ENCODE peak calls at places on chromosomes 1 and 21, in ten cellular contexts. O, A, C, J, B, P, T, N, L and V are unnamed samples.

GRCh38 chr1:114227059-114227458 is 73.4 kb upstream of the SYT6 start:
- DNase-seq in O (no peak), A (no peak), C (no peak), J (no peak), B (no peak), P (no peak), T (no peak), N (no peak), L (no peak), V (no peak)

GRCh38 chr1:24221246-24221645 is 34.2 kb upstream of the IFNLR1 start:
- DNase-seq in O (no peak), A (no peak), C (no peak), J (no peak), B (no peak), P (no peak), T (no peak), N (no peak), L (no peak), V (no peak)

GRCh38 chr1:41641483-41641829 is 157.0 kb upstream of the EDN2 start:
- DNase-seq in O (no peak), A (no peak), C (no peak), J (no peak), B (no peak), P (no peak), T (no peak), N (no peak), L (no peak), V (no peak)

GRCh38 chr1:211808475-211808874 is 22.1 kb downstream of the LPGAT1 start:
- DNase-seq in O (no peak), A (no peak), C (no peak), J (no peak), B (no peak), P (no peak), T (no peak), N (no peak), L (no peak), V (no peak)

GRCh38 chr1:159436469-159436868 is 3.1 kb upstream of the OR10J1 start:
- DNase-seq in O (no peak), A (no peak), C (no peak), J (no peak), B (no peak), P (no peak), T (no peak), N (no peak), L (no peak), V (no peak)

GRCh38 chr1:204821476-204821875 is 49.2 kb upstream of the NFASC start:
- DNase-seq in O (no peak), A (no peak), C (no peak), J (no peak), B (no peak), P (no peak), T (no peak), N (no peak), L (no peak), V (no peak)

GRCh38 chr1:45765999-45766792 is 15.7 kb upstream of the IPP start:
- DNase-seq in O (no peak), A (no peak), C (no peak), J (no peak), B (no peak), P (no peak), T (no peak), N (no peak), L (no peak), V (no peak)

GRCh38 chr1:220491891-220492290 is 36.0 kb upstream of the MARK1 start:
- DNase-seq in O (no peak), A (no peak), C (no peak), J (peak), B (no peak), P (no peak), T (no peak), N (no peak), L (no peak), V (no peak)

GRCh38 chr1:168135116-168135981 is 1.4 kb downstream of the GPR161 start:
- DNase-seq in O (no peak), A (no peak), C (no peak), J (peak), B (no peak), P (no peak), T (no peak), N (peak), L (peak), V (no peak)

GRCh38 chr1:94925561-94926364 is 1.1 kb downstream of the CNN3 start:
- DNase-seq in O (no peak), A (peak), C (peak), J (peak), B (peak), P (no peak), T (peak), N (peak), L (peak), V (peak)

GRCh38 chr1:7738044-7738443 is 33.1 kb upstream of the VAMP3 start:
- DNase-seq in O (no peak), A (no peak), C (no peak), J (no peak), B (no peak), P (no peak), T (no peak), N (no peak), L (no peak), V (no peak)

GRCh38 chr1:160325252-160325651 is 17.8 kb downstream of the COPA start:
- DNase-seq in O (no peak), A (no peak), C (no peak), J (no peak), B (no peak), P (no peak), T (no peak), N (no peak), L (no peak), V (no peak)

GRCh38 chr1:86703696-86704455 is 500 bp upstream of the SH3GLB1 start:
- DNase-seq in O (peak), A (no peak), C (peak), J (peak), B (no peak), P (no peak), T (no peak), N (no peak), L (peak), V (no peak)

GRCh38 chr1:38512789-38513188 is 346.8 kb downstream of the RRAGC start:
- DNase-seq in O (no peak), A (peak), C (no peak), J (no peak), B (no peak), P (no peak), T (no peak), N (no peak), L (no peak), V (peak)

GRCh38 chr1:170156594-170156993 is 10.8 kb downstream of the NTMT2 start:
- DNase-seq in O (no peak), A (no peak), C (no peak), J (no peak), B (no peak), P (no peak), T (no peak), N (no peak), L (no peak), V (no peak)

GRCh38 chr1:206563367-206563953 is 48.8 kb downstream of the EIF2D start:
- DNase-seq in O (no peak), A (no peak), C (no peak), J (no peak), B (no peak), P (no peak), T (no peak), N (no peak), L (no peak), V (no peak)

GRCh38 chr1:88935522-88936222 is 44.3 kb upstream of the GTF2B start:
- DNase-seq in O (peak), A (no peak), C (peak), J (no peak), B (peak), P (no peak), T (no peak), N (peak), L (peak), V (no peak)

GRCh38 chr1:50603274-50604271 is 180.3 kb upstream of the DMRTA2 start:
- DNase-seq in O (peak), A (no peak), C (no peak), J (no peak), B (peak), P (no peak), T (no peak), N (no peak), L (no peak), V (peak)

GRCh38 chr1:22399421-22400091 is 52.1 kb upstream of the ZBTB40 start:
- DNase-seq in O (no peak), A (no peak), C (no peak), J (no peak), B (no peak), P (no peak), T (no peak), N (no peak), L (no peak), V (no peak)

GRCh38 chr1:177181631-177182291 is 11.0 kb downstream of the BRINP2 start:
- DNase-seq in O (peak), A (peak), C (peak), J (no peak), B (peak), P (peak), T (peak), N (peak), L (peak), V (peak)

GRCh38 chr1:87586501-87586900 is 257.8 kb downstream of the LMO4 start:
- DNase-seq in O (no peak), A (no peak), C (no peak), J (no peak), B (no peak), P (no peak), T (no peak), N (no peak), L (no peak), V (no peak)

GRCh38 chr1:165114022-165114888 is 242.3 kb downstream of the LMX1A start:
- DNase-seq in O (peak), A (no peak), C (peak), J (no peak), B (peak), P (no peak), T (peak), N (peak), L (peak), V (peak)

GRCh38 chr21:46008893-46009635 is 27.5 kb downstream of the COL6A1 start:
- DNase-seq in O (no peak), A (peak), C (no peak), J (no peak), B (no peak), P (peak), T (no peak), N (peak), L (no peak), V (no peak)

GRCh38 chr1:175564119-175564518 is 179.3 kb downstream of the TNR start:
- DNase-seq in O (no peak), A (peak), C (no peak), J (no peak), B (no peak), P (no peak), T (no peak), N (no peak), L (peak), V (no peak)

GRCh38 chr1:241396747-241397691 is 40.0 kb upstream of the RGS7 start:
- DNase-seq in O (no peak), A (no peak), C (no peak), J (peak), B (no peak), P (no peak), T (no peak), N (no peak), L (peak), V (no peak)

GRCh38 chr1:72281637-72282270 is 585 bp downstream of the NEGR1 start:
- DNase-seq in O (no peak), A (no peak), C (no peak), J (no peak), B (no peak), P (no peak), T (no peak), N (no peak), L (peak), V (no peak)

GRCh38 chr21:42640486-42640885 is 12.9 kb upstream of the PDE9A start:
- DNase-seq in O (no peak), A (no peak), C (no peak), J (no peak), B (no peak), P (peak), T (peak), N (no peak), L (no peak), V (no peak)

GRCh38 chr1:218711884-218712674 is 366.9 kb downstream of the TGFB2 start:
- DNase-seq in O (no peak), A (no peak), C (no peak), J (no peak), B (no peak), P (no peak), T (peak), N (no peak), L (no peak), V (no peak)

GRCh38 chr1:212967767-212968166 is 17.4 kb downstream of the VASH2 start:
- DNase-seq in O (peak), A (no peak), C (peak), J (no peak), B (peak), P (no peak), T (no peak), N (peak), L (peak), V (no peak)

GRCh38 chr1:3022511-3022973 is 1.3 kb downstream of the ACTRT2 start:
- DNase-seq in O (no peak), A (no peak), C (no peak), J (no peak), B (no peak), P (peak), T (peak), N (no peak), L (no peak), V (no peak)

GRCh38 chr1:204104331-204105222 is 31.7 kb downstream of the SOX13 start:
- DNase-seq in O (no peak), A (no peak), C (no peak), J (no peak), B (no peak), P (peak), T (peak), N (no peak), L (no peak), V (no peak)

GRCh38 chr21:41953249-41953830 is 478 bp downstream of the C2CD2 start:
- DNase-seq in O (no peak), A (peak), C (no peak), J (no peak), B (no peak), P (peak), T (peak), N (peak), L (peak), V (no peak)

GRCh38 chr1:209854196-209854595 is 26.4 kb downstream of the UTP25 start:
- DNase-seq in O (no peak), A (no peak), C (no peak), J (no peak), B (no peak), P (no peak), T (no peak), N (peak), L (no peak), V (no peak)

GRCh38 chr1:189619682-189620332 is 857.9 kb downstream of the BRINP3 start:
- DNase-seq in O (peak), A (no peak), C (peak), J (no peak), B (peak), P (no peak), T (no peak), N (no peak), L (no peak), V (no peak)

GRCh38 chr1:56547977-56548376 is 31.4 kb downstream of the PLPP3 start:
- DNase-seq in O (no peak), A (no peak), C (peak), J (no peak), B (no peak), P (no peak), T (peak), N (no peak), L (no peak), V (peak)

GRCh38 chr21:39386194-39386593 is 37.3 kb upstream of the HMGN1 start:
- DNase-seq in O (no peak), A (peak), C (peak), J (no peak), B (no peak), P (peak), T (no peak), N (no peak), L (no peak), V (no peak)

GRCh38 chr1:161702250-161702649 is 4.8 kb upstream of the FCRLA start:
- DNase-seq in O (no peak), A (no peak), C (peak), J (no peak), B (no peak), P (no peak), T (peak), N (no peak), L (no peak), V (no peak)
- TF ChIP-seq POLR2AphosphoS5 in O (no peak), A (no peak), C (no peak), J (no peak), B (no peak), P (no peak), T (no peak), N (no peak), L (no peak), V (no peak)

GRCh38 chr1:154478639-154479038 is 23.4 kb upstream of the TDRD10 start:
- DNase-seq in O (no peak), A (no peak), C (peak), J (no peak), B (no peak), P (no peak), T (peak), N (no peak), L (peak), V (no peak)
- TF ChIP-seq CTCF in O (no peak), A (no peak), C (peak), J (peak), B (no peak), P (no peak), T (peak), N (peak), L (no peak), V (no peak)

GRCh38 chr1:227318003-227318851 is at the start of gene CDC42BPA:
- DNase-seq in O (no peak), A (peak), C (peak), J (no peak), B (peak), P (peak), T (peak), N (peak), L (peak), V (peak)
- TF ChIP-seq POLR2AphosphoS5 in O (peak), A (peak), C (peak), J (peak), B (peak), P (peak), T (no peak), N (no peak), L (peak), V (peak)

GRCh38 chr21:32415999-32416398 is 3.5 kb downstream of the EVA1C start:
- DNase-seq in O (no peak), A (no peak), C (no peak), J (no peak), B (no peak), P (no peak), T (no peak), N (no peak), L (no peak), V (no peak)

GRCh38 chr21:32415451-32415850 is 2.9 kb downstream of the EVA1C start:
- DNase-seq in O (no peak), A (no peak), C (no peak), J (no peak), B (no peak), P (no peak), T (no peak), N (no peak), L (no peak), V (no peak)

GRCh38 chr21:32413697-32414578 is 1.4 kb downstream of the EVA1C start:
- DNase-seq in O (no peak), A (no peak), C (no peak), J (no peak), B (no peak), P (no peak), T (peak), N (no peak), L (no peak), V (peak)

GRCh38 chr21:32412998-32413504 is 545 bp downstream of the EVA1C start:
- DNase-seq in O (no peak), A (peak), C (no peak), J (no peak), B (no peak), P (peak), T (peak), N (no peak), L (peak), V (peak)

GRCh38 chr21:32414579-32415358 is 2.3 kb downstream of the EVA1C start:
- DNase-seq in O (no peak), A (no peak), C (no peak), J (no peak), B (no peak), P (no peak), T (no peak), N (peak), L (no peak), V (no peak)
- TF ChIP-seq CTCF in O (peak), A (no peak), C (peak), J (peak), B (peak), P (no peak), T (peak), N (peak), L (peak), V (no peak)

GRCh38 chr1:15803380-15803779 is 4.1 kb downstream of the UQCRHL start:
- DNase-seq in O (no peak), A (no peak), C (peak), J (no peak), B (peak), P (no peak), T (no peak), N (peak), L (peak), V (no peak)

GRCh38 chr1:15799928-15800835 is 7.3 kb downstream of the UQCRHL start:
- DNase-seq in O (peak), A (no peak), C (peak), J (no peak), B (peak), P (no peak), T (peak), N (peak), L (peak), V (peak)

GRCh38 chr1:15804060-15804459 is 3.4 kb downstream of the UQCRHL start:
- DNase-seq in O (no peak), A (no peak), C (no peak), J (no peak), B (no peak), P (no peak), T (no peak), N (no peak), L (no peak), V (no peak)

GRCh38 chr1:15799004-15799867 is 8.2 kb downstream of the UQCRHL start:
- DNase-seq in O (peak), A (no peak), C (peak), J (no peak), B (peak), P (no peak), T (peak), N (no peak), L (peak), V (peak)

DNA sequence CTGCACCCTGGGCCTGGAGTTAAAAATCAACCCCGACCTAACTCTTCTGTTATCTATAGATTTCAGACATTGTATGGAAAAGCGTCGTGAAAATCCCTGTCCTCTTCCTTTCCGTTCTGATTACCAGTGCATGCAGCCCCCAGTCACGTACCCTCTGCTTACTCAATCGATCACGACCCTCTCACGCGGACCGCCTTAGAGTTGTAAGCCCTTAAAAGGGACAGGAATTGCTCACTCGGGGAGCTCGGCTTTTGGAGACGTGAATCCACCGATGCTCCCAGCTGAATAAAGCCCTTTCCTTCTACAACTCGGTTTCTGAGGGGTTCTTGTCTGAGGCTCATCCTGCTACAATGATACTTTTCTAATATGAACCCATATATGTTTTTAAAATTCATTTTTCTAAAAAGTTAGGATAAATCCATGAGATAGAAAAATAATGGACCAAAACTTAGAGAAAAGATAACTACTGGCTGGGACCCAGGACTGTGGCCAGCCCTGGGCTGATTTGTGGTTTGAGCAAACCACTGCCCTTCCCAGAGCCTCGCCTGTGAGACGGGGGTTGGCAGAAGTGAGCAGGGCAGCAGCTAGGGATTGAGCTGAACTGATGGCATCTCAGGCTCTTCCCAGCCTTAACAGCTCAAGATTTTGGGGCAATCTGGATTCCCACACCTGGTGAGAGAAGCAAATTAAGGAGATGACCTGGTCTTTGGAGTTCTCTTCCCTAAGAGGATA is 5.0 kb downstream of the UQCRHL start:
- DNase-seq in O (no peak), A (no peak), C (no peak), J (no peak), B (no peak), P (no peak), T (no peak), N (no peak), L (no peak), V (no peak)
- TF ChIP-seq POLR2AphosphoS5 in O (no peak), A (no peak), C (peak), J (no peak), B (no peak), P (no peak), T (no peak), N (no peak), L (no peak), V (no peak)

DNA sequence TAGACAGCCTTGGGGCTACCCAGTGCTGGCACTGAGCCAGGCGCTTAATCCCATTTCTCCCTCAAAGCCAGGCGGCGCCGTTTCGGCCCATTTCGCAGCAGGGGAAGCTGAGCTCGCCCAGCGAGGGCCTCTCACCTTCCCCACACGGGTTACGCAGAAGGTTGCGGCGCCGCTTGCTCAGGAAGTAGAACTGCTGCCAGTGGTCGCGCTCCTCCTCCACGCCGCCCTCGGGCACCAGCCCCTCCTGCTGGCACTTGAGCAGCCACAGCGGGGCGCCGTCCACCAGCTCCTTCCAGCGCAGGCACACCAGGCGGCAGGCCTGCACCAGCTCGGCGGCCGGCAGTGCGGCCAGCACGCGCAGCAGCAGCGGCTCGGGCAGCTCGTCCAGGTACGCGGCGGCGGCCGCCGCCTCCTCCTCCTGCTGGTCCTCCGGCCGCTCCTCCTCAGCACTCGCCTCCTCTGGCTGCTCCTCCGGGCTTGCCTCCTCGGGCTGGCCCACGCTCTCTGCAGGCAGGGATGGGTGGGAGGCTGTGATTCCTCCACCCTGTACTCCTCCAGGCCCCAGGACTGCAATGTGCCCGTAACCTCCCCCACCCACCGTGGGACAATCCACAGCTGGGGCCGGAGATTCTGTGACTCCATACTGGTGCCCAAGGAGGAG is 3.8 kb downstream of the FBXO2 start:
- DNase-seq in O (no peak), A (peak), C (no peak), J (no peak), B (peak), P (peak), T (peak), N (peak), L (peak), V (peak)
- TF ChIP-seq CTCF in O (peak), A (peak), C (peak), J (peak), B (peak), P (peak), T (peak), N (peak), L (peak), V (peak)